ENCODE peak calls at places on chromosomes 2 and 18, in seven cellular contexts. Q is A549, I is Peyer's patch, V is AG09319, A is cardiac muscle cell, X is fibroblast of lung, G is ovary. C is an unnamed sample.

GRCh38 chr2:182642328-182642727 is 73.7 kb upstream of the DNAJC10 start:
- DNase-seq in Q (peak), I (peak), V (no peak), A (peak), X (peak), G (no peak), C (no peak)

GRCh38 chr2:53475320-53475719 is 292.3 kb upstream of the CHAC2 start:
- DNase-seq in Q (no peak), I (no peak), V (no peak), A (no peak), X (peak), G (no peak), C (no peak)

GRCh38 chr2:78780321-78780720 is 245.2 kb upstream of the REG3G start:
- DNase-seq in Q (no peak), I (no peak), V (no peak), A (no peak), X (no peak), G (no peak), C (no peak)

GRCh38 chr2:54635554-54636152 is 87.8 kb upstream of the EML6 start:
- DNase-seq in Q (no peak), I (no peak), V (no peak), A (peak), X (no peak), G (no peak), C (no peak)

GRCh38 chr2:172518995-172519394 is 36.9 kb upstream of the PDK1 start:
- DNase-seq in Q (no peak), I (no peak), V (no peak), A (no peak), X (no peak), G (no peak), C (no peak)

GRCh38 chr2:166413255-166413654 is 37.5 kb upstream of the SCN9A start:
- DNase-seq in Q (no peak), I (no peak), V (no peak), A (peak), X (no peak), G (no peak), C (no peak)

GRCh38 chr2:19809206-19809605 is 92.6 kb downstream of the TTC32 start:
- DNase-seq in Q (no peak), I (no peak), V (no peak), A (no peak), X (no peak), G (no peak), C (no peak)

GRCh38 chr2:186485871-186486650 is at the start of gene ZC3H15:
- DNase-seq in Q (peak), I (peak), V (peak), A (peak), X (peak), G (peak), C (peak)

GRCh38 chr2:62941413-62941812 is 109.2 kb upstream of the OTX1 start:
- DNase-seq in Q (no peak), I (no peak), V (no peak), A (no peak), X (no peak), G (no peak), C (no peak)

GRCh38 chr2:47015730-47016129 is 100.1 kb upstream of the MCFD2 start:
- DNase-seq in Q (no peak), I (no peak), V (no peak), A (no peak), X (no peak), G (no peak), C (no peak)

GRCh38 chr2:47015206-47015605 is 99.6 kb upstream of the MCFD2 start:
- DNase-seq in Q (no peak), I (no peak), V (no peak), A (no peak), X (peak), G (no peak), C (no peak)

GRCh38 chr2:47017541-47017940 is 101.9 kb upstream of the MCFD2 start:
- DNase-seq in Q (no peak), I (no peak), V (no peak), A (no peak), X (no peak), G (no peak), C (no peak)

GRCh38 chr2:47014564-47015051 is 99.0 kb upstream of the MCFD2 start:
- DNase-seq in Q (no peak), I (no peak), V (no peak), A (no peak), X (no peak), G (no peak), C (no peak)

DNA sequence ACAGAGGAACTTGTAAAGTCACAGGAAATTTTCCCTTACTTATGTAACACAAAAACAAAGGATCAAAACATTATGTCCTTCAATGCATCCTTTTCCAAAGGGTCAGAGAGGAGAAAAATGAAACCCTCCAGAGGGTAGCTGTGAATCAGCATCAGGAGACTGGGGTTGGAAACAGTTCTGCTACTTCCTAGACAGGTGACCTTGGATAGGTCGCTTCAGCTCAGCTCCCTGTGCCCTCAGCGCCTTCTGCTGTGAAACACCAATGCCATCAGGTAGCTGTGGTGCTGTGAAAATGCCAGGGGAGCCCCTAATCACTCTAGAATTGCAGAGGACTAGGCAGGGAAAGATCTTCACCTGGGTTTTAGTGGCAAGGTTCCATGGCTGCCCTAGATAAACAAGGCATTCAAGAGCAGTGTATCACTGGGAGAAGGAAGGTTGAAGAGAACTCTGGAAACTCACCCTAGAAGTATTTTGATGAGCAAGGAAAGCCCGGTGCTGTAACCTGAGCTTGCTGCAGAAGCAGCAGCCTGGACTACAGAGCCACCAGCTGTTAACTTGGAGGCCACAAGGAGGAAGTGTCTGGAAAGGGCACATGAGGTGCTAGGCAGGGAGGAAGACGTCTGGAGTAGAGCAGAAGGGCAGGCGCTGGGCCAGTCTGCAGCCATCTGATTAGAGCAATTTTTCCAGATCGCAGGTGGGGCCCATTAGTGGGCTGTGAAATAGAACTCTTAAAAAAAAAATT is 100.7 kb upstream of the MCFD2 start:
- DNase-seq in Q (peak), I (no peak), V (peak), A (peak), X (peak), G (no peak), C (no peak)
- TF ChIP-seq CTCF in Q (no peak), I (peak), V (peak), A (no peak), X (peak), G (no peak), C (peak)

GRCh38 chr2:170717599-170717963 is 2.4 kb downstream of the SP5 start:
- DNase-seq in Q (no peak), I (no peak), V (no peak), A (no peak), X (no peak), G (no peak), C (no peak)
- TF ChIP-seq CTCF in Q (no peak), I (no peak), V (no peak), A (no peak), X (no peak), G (no peak), C (no peak)

GRCh38 chr2:26578581-26578980 is 62.6 kb downstream of the CIB4 start:
- DNase-seq in Q (no peak), I (no peak), V (no peak), A (no peak), X (no peak), G (no peak), C (peak)

GRCh38 chr2:26579025-26579722 is 62.0 kb downstream of the CIB4 start:
- DNase-seq in Q (no peak), I (no peak), V (no peak), A (no peak), X (no peak), G (no peak), C (peak)

GRCh38 chr2:26580751-26581150 is 60.4 kb downstream of the CIB4 start:
- DNase-seq in Q (no peak), I (peak), V (no peak), A (no peak), X (no peak), G (no peak), C (no peak)

GRCh38 chr2:26580151-26580550 is 61.0 kb downstream of the CIB4 start:
- DNase-seq in Q (no peak), I (peak), V (no peak), A (no peak), X (no peak), G (no peak), C (no peak)

GRCh38 chr2:26579723-26580040 is 61.5 kb downstream of the CIB4 start:
- DNase-seq in Q (no peak), I (peak), V (no peak), A (no peak), X (no peak), G (no peak), C (no peak)
- TF ChIP-seq CTCF in Q (no peak), I (no peak), V (no peak), A (no peak), X (no peak), G (no peak), C (no peak)

GRCh38 chr2:75311993-75312392 is 112.7 kb upstream of the TACR1 start:
- DNase-seq in Q (no peak), I (peak), V (no peak), A (no peak), X (no peak), G (no peak), C (no peak)
- TF ChIP-seq CTCF in Q (no peak), I (no peak), V (no peak), A (no peak), X (no peak), G (no peak), C (no peak)

DNA sequence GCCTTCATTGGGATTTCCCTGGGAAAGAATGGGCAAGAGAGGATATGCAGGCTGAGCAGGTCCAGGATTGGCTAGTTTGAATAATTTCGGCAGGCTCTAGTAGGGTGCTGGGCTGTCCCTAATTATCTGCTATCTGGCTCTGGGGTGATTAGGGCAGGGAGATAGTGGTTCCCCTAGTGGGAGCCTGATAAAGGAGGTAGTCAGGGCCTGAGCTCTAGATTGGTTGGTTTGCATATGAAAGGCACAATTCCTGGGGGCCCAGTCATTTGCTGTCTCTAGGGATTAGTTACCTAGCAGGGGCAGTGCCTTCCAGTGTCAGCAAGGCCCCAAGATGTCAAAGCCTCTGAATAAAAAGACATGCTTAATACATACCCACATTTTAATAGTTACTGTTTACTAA is 690.1 kb upstream of the KLHL29 start:
- DNase-seq in Q (no peak), I (no peak), V (no peak), A (no peak), X (no peak), G (no peak), C (no peak)
- TF ChIP-seq CTCF in Q (no peak), I (no peak), V (no peak), A (no peak), X (no peak), G (no peak), C (no peak)

DNA sequence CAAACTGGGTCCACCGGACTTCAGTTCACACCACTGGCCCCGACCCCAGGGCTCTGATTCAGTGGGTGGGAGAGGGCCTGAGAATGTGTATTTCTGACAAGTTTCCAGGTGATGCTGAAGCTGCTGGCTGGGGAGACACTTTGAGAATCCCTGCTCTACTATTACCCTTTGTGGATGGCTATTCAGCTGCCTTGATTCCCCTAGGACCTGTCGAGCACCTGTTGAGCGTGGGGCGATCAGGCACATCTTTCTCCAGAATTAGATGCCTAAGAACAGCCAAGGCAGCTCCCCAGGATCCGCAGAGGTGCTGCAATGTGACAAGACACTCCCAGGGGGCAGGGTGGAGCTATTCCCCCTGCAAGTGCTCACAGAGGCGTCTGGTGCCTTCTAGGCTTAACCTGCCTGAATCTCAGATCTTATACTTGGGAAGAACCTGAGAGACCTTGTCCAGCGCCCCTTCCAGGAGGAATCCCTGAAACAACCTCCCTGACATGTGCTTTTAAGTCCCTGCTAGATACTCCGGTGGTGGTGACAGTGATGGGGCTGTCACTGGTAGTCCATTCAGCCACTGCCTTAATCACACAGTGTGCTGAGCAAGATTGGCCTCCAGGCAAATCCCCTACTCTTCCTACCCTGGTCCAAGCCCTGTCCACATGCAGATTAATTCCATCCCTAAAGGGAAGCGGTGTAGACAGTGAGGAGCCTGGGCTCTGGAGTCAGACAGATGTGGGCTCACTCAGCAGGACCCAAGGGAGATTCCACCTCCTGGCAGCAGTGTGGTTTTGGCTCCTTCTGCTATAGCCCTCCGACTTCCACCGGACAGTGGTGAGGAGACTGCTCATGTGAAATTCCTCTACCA is 43.4 kb upstream of the OTOF start:
- DNase-seq in Q (peak), I (no peak), V (no peak), A (peak), X (no peak), G (no peak), C (no peak)
- TF ChIP-seq CTCF in Q (peak), I (peak), V (no peak), A (peak), X (peak), G (no peak), C (peak)

DNA sequence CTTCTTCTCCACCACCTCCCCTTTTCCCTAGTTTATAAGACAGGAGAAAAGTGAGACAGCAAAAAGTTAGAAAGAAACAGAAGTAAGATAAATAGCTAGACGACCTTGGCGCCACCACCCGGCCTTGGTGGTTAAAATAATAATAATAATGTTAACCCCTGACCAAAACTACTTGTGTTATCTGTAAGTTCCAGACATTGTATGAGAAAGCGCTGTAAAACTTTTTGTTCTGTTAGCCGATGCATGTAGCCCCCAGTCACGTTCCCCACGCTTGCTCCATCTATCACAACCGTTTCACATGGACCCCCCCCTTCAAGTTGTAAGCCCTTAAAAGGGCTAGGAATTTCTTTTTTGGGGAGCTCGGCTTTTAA is 1.5 kb upstream of the BUB1 start:
- DNase-seq in Q (no peak), I (no peak), V (no peak), A (peak), X (peak), G (peak), C (no peak)
- TF ChIP-seq CTCF in Q (peak), I (no peak), V (no peak), A (peak), X (no peak), G (no peak), C (peak)

GRCh38 chr18:62198259-62198658 is 11.2 kb downstream of the RELCH start:
- DNase-seq in Q (no peak), I (no peak), V (no peak), A (no peak), X (no peak), G (no peak), C (no peak)

GRCh38 chr18:62196978-62197377 is 9.9 kb downstream of the RELCH start:
- DNase-seq in Q (no peak), I (no peak), V (no peak), A (no peak), X (no peak), G (no peak), C (no peak)

GRCh38 chr18:62200121-62200914 is 13.3 kb downstream of the RELCH start:
- DNase-seq in Q (no peak), I (no peak), V (no peak), A (peak), X (no peak), G (no peak), C (no peak)

GRCh38 chr18:62199629-62200028 is 12.6 kb downstream of the RELCH start:
- DNase-seq in Q (no peak), I (no peak), V (no peak), A (no peak), X (no peak), G (no peak), C (no peak)

GRCh38 chr18:62196079-62196478 is 9.0 kb downstream of the RELCH start:
- DNase-seq in Q (no peak), I (no peak), V (no peak), A (no peak), X (no peak), G (no peak), C (no peak)
- TF ChIP-seq CTCF in Q (peak), I (no peak), V (no peak), A (no peak), X (no peak), G (no peak), C (no peak)

C was measured in chondrocyte.